ENCODE peak calls at places on chromosomes 16 and 17, in five cellular contexts. One of them, this sample, is unnamed.
A peak's percentile ranks its signal among the peaks of the same experiment; 100 is the strongest.

GRCh38 chr16:87322833-87323726 is 5.9 kb upstream of the C16orf95 start:
- DNase-seq in kidney tubule cell: no peak
- DNase-seq in progenitor cell of endocrine pancreas: no peak
- DNase-seq in ELR: no peak
- DNase-seq in neural crest cell: no peak
- DNase-seq in this sample: no peak

GRCh38 chr17:56761387-56761786 is 72.3 kb downstream of the C17orf67 start:
- DNase-seq in kidney tubule cell: no peak
- DNase-seq in progenitor cell of endocrine pancreas: no peak
- DNase-seq in ELR: no peak
- DNase-seq in neural crest cell: no peak
- DNase-seq in this sample: no peak

GRCh38 chr17:59353106-59353854 is 21.8 kb downstream of the YPEL2 start:
- DNase-seq in kidney tubule cell: no peak
- DNase-seq in progenitor cell of endocrine pancreas: no peak
- DNase-seq in ELR: no peak
- DNase-seq in neural crest cell: no peak
- DNase-seq in this sample: no peak

GRCh38 chr17:6290488-6291196 is 144.3 kb downstream of the AIPL1 start:
- DNase-seq in kidney tubule cell: no peak
- DNase-seq in progenitor cell of endocrine pancreas: no peak
- DNase-seq in ELR: no peak
- DNase-seq in neural crest cell: no peak
- DNase-seq in this sample: no peak

GRCh38 chr17:49494937-49495841 is at the start of gene NGFR:
- DNase-seq in kidney tubule cell: no peak
- DNase-seq in progenitor cell of endocrine pancreas: no peak
- DNase-seq in ELR: peak; percentile 68
- DNase-seq in neural crest cell: peak; percentile 42
- DNase-seq in this sample: peak; percentile 24

GRCh38 chr17:55770220-55770870 is 19.5 kb downstream of the PCTP start:
- DNase-seq in kidney tubule cell: peak; percentile 63
- DNase-seq in progenitor cell of endocrine pancreas: no peak
- DNase-seq in ELR: peak; percentile 88
- DNase-seq in neural crest cell: no peak
- DNase-seq in this sample: peak; percentile 74

GRCh38 chr17:76726231-76726765 is at the start of gene JMJD6:
- DNase-seq in kidney tubule cell: peak; percentile 99
- DNase-seq in progenitor cell of endocrine pancreas: peak; percentile 83
- DNase-seq in ELR: peak; percentile 97
- DNase-seq in neural crest cell: peak; percentile 86
- DNase-seq in this sample: peak; percentile 97

GRCh38 chr16:27229891-27230470 is 26.7 kb downstream of the KDM8 start:
- DNase-seq in kidney tubule cell: no peak
- DNase-seq in progenitor cell of endocrine pancreas: no peak
- DNase-seq in ELR: no peak
- DNase-seq in neural crest cell: no peak
- DNase-seq in this sample: no peak

GRCh38 chr17:50332196-50332595 is 13.7 kb upstream of the XYLT2 start:
- DNase-seq in kidney tubule cell: no peak
- DNase-seq in progenitor cell of endocrine pancreas: no peak
- DNase-seq in ELR: no peak
- DNase-seq in neural crest cell: no peak
- DNase-seq in this sample: no peak

GRCh38 chr16:12613131-12613991 is 190.3 kb downstream of the CPPED1 start:
- DNase-seq in kidney tubule cell: peak; percentile 98
- DNase-seq in progenitor cell of endocrine pancreas: no peak
- DNase-seq in ELR: peak; percentile 82
- DNase-seq in neural crest cell: no peak
- DNase-seq in this sample: peak; percentile 34

GRCh38 chr17:13085578-13085977 is 67.8 kb upstream of the ELAC2 start:
- DNase-seq in kidney tubule cell: no peak
- DNase-seq in progenitor cell of endocrine pancreas: no peak
- DNase-seq in ELR: no peak
- DNase-seq in neural crest cell: no peak
- DNase-seq in this sample: no peak

GRCh38 chr17:10574324-10574723 is 24.9 kb upstream of the MYH2 start:
- DNase-seq in kidney tubule cell: no peak
- DNase-seq in progenitor cell of endocrine pancreas: no peak
- DNase-seq in ELR: no peak
- DNase-seq in neural crest cell: no peak
- DNase-seq in this sample: no peak

GRCh38 chr17:76542566-76542971 is 2.7 kb downstream of the PRCD start:
- DNase-seq in kidney tubule cell: no peak
- DNase-seq in progenitor cell of endocrine pancreas: no peak
- DNase-seq in ELR: no peak
- DNase-seq in neural crest cell: no peak
- DNase-seq in this sample: no peak

This sample was measured in dermis blood vessel endothelial cell.